ENCODE peak calls at places on chromosomes 5 and 9, in nine cellular contexts. B is GM23338, O is heart left ventricle, J is RWPE1, V is stomach, G is heart right ventricle, P is cardiac muscle cell, I is fibroblast of lung, M is kidney. N is an unnamed sample.

GRCh38 chr9:133003671-133004090 is 25.2 kb downstream of the GFI1B start:
- DNase-seq in B (peak; percentile 70), O (no peak), J (no peak), V (no peak), G (no peak), P (no peak), I (no peak), M (peak; percentile 56), N (no peak)

GRCh38 chr9:68500457-68501158 is 40.1 kb downstream of the TMEM252 start:
- DNase-seq in B (peak; percentile 3), O (peak; percentile 29), J (peak; percentile 38), V (no peak), G (no peak), P (peak; percentile 9), I (peak; percentile 65), M (no peak), N (no peak)

GRCh38 chr9:33752130-33752637 is 43.2 kb upstream of the PRSS3 start:
- DNase-seq in B (no peak), O (no peak), J (no peak), V (no peak), G (no peak), P (no peak), I (no peak), M (no peak), N (no peak)

GRCh38 chr9:128714586-128715435 is 9.1 kb downstream of the ZDHHC12 start:
- DNase-seq in B (no peak), O (no peak), J (no peak), V (no peak), G (no peak), P (no peak), I (no peak), M (peak; percentile 46), N (no peak)

GRCh38 chr5:112691758-112692157 is 45.9 kb upstream of the APC start:
- DNase-seq in B (peak; percentile 81), O (no peak), J (no peak), V (no peak), G (no peak), P (peak; percentile 64), I (no peak), M (no peak), N (no peak)

GRCh38 chr9:12439267-12439666 is 253.9 kb upstream of the TYRP1 start:
- DNase-seq in B (no peak), O (no peak), J (no peak), V (no peak), G (peak; percentile 11), P (no peak), I (no peak), M (no peak), N (no peak)

GRCh38 chr5:174511711-174512253 is 212.6 kb upstream of the MSX2 start:
- DNase-seq in B (no peak), O (no peak), J (no peak), V (peak; percentile 42), G (no peak), P (peak; percentile 51), I (peak; percentile 23), M (no peak), N (no peak)

GRCh38 chr5:75622564-75622963 is 11.3 kb downstream of the ANKDD1B start:
- DNase-seq in B (no peak), O (no peak), J (peak; percentile 90), V (peak; percentile 41), G (no peak), P (no peak), I (peak; percentile 79), M (no peak), N (no peak)

GRCh38 chr5:150486402-150487198 is 21.3 kb upstream of the NDST1 start:
- DNase-seq in B (peak; percentile 95), O (peak; percentile 75), J (peak; percentile 87), V (peak; percentile 79), G (peak; percentile 56), P (peak; percentile 57), I (peak; percentile 65), M (peak; percentile 86), N (peak; percentile 77)

GRCh38 chr5:139752506-139753350 is 42.9 kb upstream of the PSD2 start:
- DNase-seq in B (no peak), O (no peak), J (peak; percentile 64), V (no peak), G (no peak), P (no peak), I (peak; percentile 83), M (no peak), N (no peak)

GRCh38 chr5:73918791-73919221 is 292.8 kb downstream of the ARHGEF28 start:
- DNase-seq in B (no peak), O (no peak), J (no peak), V (no peak), G (no peak), P (peak; percentile 22), I (peak; percentile 88), M (no peak), N (no peak)

GRCh38 chr5:41748631-41749030 is 121.6 kb downstream of the OXCT1 start:
- DNase-seq in B (no peak), O (no peak), J (no peak), V (no peak), G (no peak), P (peak; percentile 37), I (peak; percentile 79), M (no peak), N (no peak)

GRCh38 chr9:88477300-88477751 is 57.7 kb upstream of the NXNL2 start:
- DNase-seq in B (no peak), O (no peak), J (peak; percentile 86), V (no peak), G (no peak), P (peak; percentile 81), I (peak; percentile 99), M (no peak), N (no peak)

GRCh38 chr9:76699966-76700365 is 64.3 kb upstream of the PCA3 start:
- DNase-seq in B (no peak), O (no peak), J (no peak), V (no peak), G (no peak), P (peak; percentile 82), I (peak; percentile 90), M (no peak), N (no peak)

GRCh38 chr9:98357921-98358535 is 102.6 kb upstream of the TBC1D2 start:
- DNase-seq in B (no peak), O (no peak), J (no peak), V (no peak), G (no peak), P (peak; percentile 39), I (peak; percentile 59), M (no peak), N (no peak)

GRCh38 chr9:37914154-37914551 is 10.2 kb upstream of the SLC25A51 start:
- DNase-seq in B (no peak), O (no peak), J (no peak), V (no peak), G (no peak), P (no peak), I (no peak), M (no peak), N (no peak)

GRCh38 chr5:39780341-39780740 is 355.6 kb upstream of the DAB2 start:
- DNase-seq in B (peak; percentile 49), O (no peak), J (no peak), V (no peak), G (no peak), P (peak; percentile 76), I (peak; percentile 72), M (no peak), N (no peak)

GRCh38 chr9:7858166-7858565 is 58.6 kb upstream of the DMAC1 start:
- DNase-seq in B (no peak), O (no peak), J (no peak), V (no peak), G (no peak), P (no peak), I (no peak), M (no peak), N (no peak)

GRCh38 chr9:132591751-132592314 is 9.4 kb downstream of the BARHL1 start:
- DNase-seq in B (peak; percentile 52), O (no peak), J (no peak), V (no peak), G (no peak), P (no peak), I (no peak), M (no peak), N (no peak)

GRCh38 chr9:109198736-109199384 is 31.8 kb upstream of the FRRS1L start:
- DNase-seq in B (peak; percentile 66), O (no peak), J (no peak), V (no peak), G (no peak), P (no peak), I (no peak), M (no peak), N (no peak)
- TF ChIP-seq CTCF in B (peak; percentile 74), O (no peak), J (no peak), V (no peak), G (no peak), P (no peak), I (no peak), M (peak; percentile 7), N (no peak)

DNA sequence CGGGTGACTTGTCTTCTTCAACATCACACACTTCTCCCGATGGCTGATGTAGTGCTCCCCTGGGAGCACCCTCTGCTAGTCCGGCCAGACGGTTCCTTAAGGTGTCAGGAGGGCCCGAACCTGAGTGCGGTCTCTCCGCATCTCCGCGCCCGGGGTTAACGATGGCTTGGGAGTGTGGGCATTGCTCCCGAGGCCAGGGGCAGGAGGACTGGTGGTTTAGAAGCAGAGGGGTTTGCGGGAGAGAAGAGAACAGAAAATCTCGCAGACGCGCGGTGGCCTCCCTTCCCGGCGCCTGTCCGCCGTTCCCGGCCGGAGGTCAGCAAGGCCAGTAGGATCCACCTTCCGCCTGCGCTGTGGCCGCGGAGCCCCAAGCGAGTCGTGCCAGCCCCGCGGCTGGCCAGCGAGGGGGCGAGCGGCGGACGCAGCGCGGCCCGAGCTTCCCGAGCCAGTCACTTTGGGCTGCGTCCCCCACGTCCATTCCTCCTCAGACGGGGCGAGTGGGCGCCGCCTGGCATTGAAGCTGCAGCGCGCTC is 700 bp downstream of the CDO1 start:
- DNase-seq in B (peak; percentile 54), O (peak; percentile 17), J (no peak), V (no peak), G (peak; percentile 17), P (peak; percentile 14), I (no peak), M (no peak), N (peak; percentile 8)
- H3K27ac ChIP-seq in B (no peak overlapping the region), O (no peak overlapping the region), J (no peak overlapping the region), V (peak overlapping the region; percentile 62), G (no peak overlapping the region), P (no peak overlapping the region), I (no peak overlapping the region), M (no peak overlapping the region), N (no peak overlapping the region)

GRCh38 chr5:454936-455335 is 12.0 kb downstream of the EXOC3 start:
- DNase-seq in B (peak; percentile 39), O (no peak), J (no peak), V (no peak), G (peak; percentile 4), P (no peak), I (no peak), M (peak; percentile 45), N (no peak)
- TF ChIP-seq CTCF in B (peak; percentile 20), O (no peak), J (no peak), V (no peak), G (no peak), P (no peak), I (no peak), M (no peak), N (no peak)

GRCh38 chr5:78690593-78690972 is 42.0 kb upstream of the LHFPL2 start:
- DNase-seq in B (no peak), O (no peak), J (no peak), V (no peak), G (no peak), P (no peak), I (no peak), M (no peak), N (no peak)
- H3K27ac ChIP-seq in B (peak overlapping the region; percentile 79), O (no peak overlapping the region), J (no peak overlapping the region), V (no peak overlapping the region), G (no peak overlapping the region), P (no peak overlapping the region), I (no peak overlapping the region), M (no peak overlapping the region), N (no peak overlapping the region)